ENCODE peak calls at places on chromosomes 3 and 15, in seven cellular contexts. H is fibroblast of villous mesenchyme; R is left ventricle myocardium inferior; G is CD8-positive, alpha-beta T cell; N is GM12864; T is ascending aorta; L is tibial artery. E is an unnamed sample.
A peak's percentile ranks its signal among the peaks of the same experiment; 100 is the strongest.

GRCh38 chr3:2883292-2883691 is 226.9 kb downstream of the IL5RA start:
- DNase-seq in H (no peak), R (no peak), G (no peak), N (no peak), T (no peak), L (no peak), E (no peak)

GRCh38 chr15:95712785-95713184 is 617.7 kb upstream of the NR2F2 start:
- DNase-seq in H (no peak), R (no peak), G (no peak), N (no peak), T (no peak), L (no peak), E (peak; percentile 60)

GRCh38 chr3:153162513-153163348 is 705 bp downstream of the RAP2B start:
- DNase-seq in H (peak; percentile 47), R (peak; percentile 33), G (peak; percentile 46), N (no peak), T (peak; percentile 76), L (peak; percentile 37), E (no peak)

GRCh38 chr15:77094397-77095030 is 23.6 kb upstream of the TSPAN3 start:
- DNase-seq in H (no peak), R (no peak), G (no peak), N (no peak), T (peak; percentile 27), L (no peak), E (no peak)

GRCh38 chr3:55498520-55498919 is 11.4 kb upstream of the WNT5A start:
- DNase-seq in H (no peak), R (no peak), G (no peak), N (no peak), T (no peak), L (no peak), E (no peak)

GRCh38 chr3:131277836-131278497 is 103.6 kb upstream of the NUDT16 start:
- DNase-seq in H (no peak), R (no peak), G (no peak), N (no peak), T (no peak), L (no peak), E (peak; percentile 14)

GRCh38 chr3:160124224-160124623 is 101.0 kb upstream of the C3orf80 start:
- DNase-seq in H (no peak), R (no peak), G (no peak), N (no peak), T (no peak), L (no peak), E (no peak)

GRCh38 chr15:29812384-29812694 is 9.9 kb downstream of the TJP1 start:
- DNase-seq in H (peak; percentile 55), R (no peak), G (no peak), N (no peak), T (no peak), L (no peak), E (peak; percentile 70)

GRCh38 chr3:189824629-189825312 is 193.6 kb downstream of the TP63 start:
- DNase-seq in H (peak; percentile 59), R (no peak), G (no peak), N (no peak), T (no peak), L (no peak), E (peak; percentile 63)

GRCh38 chr3:142216321-142216720 is 9.1 kb downstream of the GK5 start:
- DNase-seq in H (no peak), R (no peak), G (no peak), N (no peak), T (no peak), L (no peak), E (no peak)

GRCh38 chr3:23981955-23982354 is 36.9 kb downstream of the NR1D2 start:
- DNase-seq in H (no peak), R (no peak), G (no peak), N (no peak), T (no peak), L (no peak), E (no peak)

GRCh38 chr3:183695569-183696364 is 1.8 kb upstream of the YEATS2 start:
- DNase-seq in H (no peak), R (no peak), G (no peak), N (no peak), T (no peak), L (no peak), E (no peak)

GRCh38 chr3:111763101-111763500 is 96.0 kb upstream of the PHLDB2 start:
- DNase-seq in H (no peak), R (no peak), G (no peak), N (no peak), T (no peak), L (no peak), E (no peak)

GRCh38 chr3:39154323-39155021 is 1.1 kb upstream of the CSRNP1 start:
- DNase-seq in H (no peak), R (no peak), G (no peak), N (no peak), T (no peak), L (no peak), E (peak; percentile 22)

GRCh38 chr3:181555681-181556080 is 156.0 kb upstream of the SOX2 start:
- DNase-seq in H (no peak), R (peak; percentile 41), G (no peak), N (no peak), T (no peak), L (no peak), E (no peak)

GRCh38 chr3:165521131-165521871 is 315.9 kb downstream of the BCHE start:
- DNase-seq in H (no peak), R (no peak), G (no peak), N (no peak), T (no peak), L (no peak), E (no peak)

GRCh38 chr3:73637042-73637441 is 12.3 kb upstream of the PDZRN3 start:
- DNase-seq in H (no peak), R (no peak), G (no peak), N (no peak), T (no peak), L (no peak), E (peak; percentile 74)

GRCh38 chr3:115975353-115975752 is 352.0 kb downstream of the GAP43 start:
- DNase-seq in H (peak; percentile 55), R (no peak), G (no peak), N (no peak), T (no peak), L (no peak), E (no peak)

GRCh38 chr15:38531509-38531908 is 33.1 kb downstream of the RASGRP1 start:
- DNase-seq in H (peak; percentile 39), R (no peak), G (no peak), N (no peak), T (no peak), L (no peak), E (peak; percentile 47)

GRCh38 chr3:95923496-95924210 is 890.7 kb upstream of the EPHA6 start:
- DNase-seq in H (peak; percentile 97), R (no peak), G (no peak), N (no peak), T (peak; percentile 77), L (peak; percentile 53), E (peak; percentile 14)

GRCh38 chr15:88257311-88257901 is 867 bp upstream of the NTRK3 start:
- DNase-seq in H (no peak), R (no peak), G (no peak), N (no peak), T (no peak), L (no peak), E (no peak)

DNA sequence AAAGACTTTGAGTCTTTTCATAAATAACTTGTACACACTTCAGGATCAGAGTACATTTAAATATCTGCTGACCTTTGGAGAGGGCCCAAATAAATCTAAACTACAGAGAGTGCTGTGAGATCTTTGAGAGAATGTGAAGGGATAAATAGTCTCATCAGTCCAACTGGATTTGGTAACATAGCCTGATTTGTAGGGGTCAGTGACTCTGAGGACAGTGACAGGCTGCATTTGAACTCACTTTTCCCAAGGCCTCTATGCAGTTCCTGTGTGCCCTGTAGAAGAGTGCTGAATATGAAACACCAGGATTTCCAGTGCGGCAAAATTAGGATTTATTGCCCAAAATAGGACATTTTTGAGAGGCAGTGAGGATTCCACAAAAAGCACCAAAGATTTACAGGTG is 136.2 kb downstream of the ZPLD1 start:
- DNase-seq in H (no peak), R (no peak), G (no peak), N (no peak), T (no peak), L (no peak), E (no peak)
- H3K4me3 ChIP-seq in H (no peak overlapping the region), R (no peak overlapping the region), G (no peak overlapping the region), N (no peak overlapping the region), T (no peak overlapping the region), L (no peak overlapping the region), E (no peak overlapping the region)

GRCh38 chr15:84629033-84629432 is 25.1 kb downstream of the WDR73 start:
- DNase-seq in H (no peak), R (no peak), G (no peak), N (no peak), T (no peak), L (no peak), E (no peak)

GRCh38 chr15:84631706-84632272 is 22.3 kb downstream of the WDR73 start:
- DNase-seq in H (peak; percentile 24), R (no peak), G (no peak), N (no peak), T (no peak), L (no peak), E (no peak)

GRCh38 chr15:84634228-84634837 is 19.8 kb downstream of the WDR73 start:
- DNase-seq in H (no peak), R (no peak), G (no peak), N (no peak), T (no peak), L (no peak), E (no peak)

GRCh38 chr15:84638103-84638502 is 16.0 kb downstream of the WDR73 start:
- DNase-seq in H (no peak), R (no peak), G (no peak), N (no peak), T (no peak), L (no peak), E (peak; percentile 54)

GRCh38 chr15:84633311-84634227 is 20.5 kb downstream of the WDR73 start:
- DNase-seq in H (peak; percentile 80), R (peak; percentile 76), G (peak; percentile 63), N (no peak), T (peak; percentile 86), L (peak; percentile 69), E (peak; percentile 88)
- TF ChIP-seq CTCF in H (no peak), R (no peak), G (no peak), N (no peak), T (peak; percentile 9), L (peak; percentile 14), E (no peak)

GRCh38 chr3:126083138-126083445 is 832 bp downstream of the SLC41A3 start:
- DNase-seq in H (no peak), R (no peak), G (no peak), N (no peak), T (no peak), L (no peak), E (no peak)
- H3K4me3 ChIP-seq in H (peak overlapping the region; percentile 68), R (peak overlapping the region; percentile 88), G (peak overlapping the region; percentile 58), N (peak overlapping the region; percentile 68), T (peak overlapping the region; percentile 85), L (peak overlapping the region; percentile 79), E (peak overlapping the region; percentile 73)

DNA sequence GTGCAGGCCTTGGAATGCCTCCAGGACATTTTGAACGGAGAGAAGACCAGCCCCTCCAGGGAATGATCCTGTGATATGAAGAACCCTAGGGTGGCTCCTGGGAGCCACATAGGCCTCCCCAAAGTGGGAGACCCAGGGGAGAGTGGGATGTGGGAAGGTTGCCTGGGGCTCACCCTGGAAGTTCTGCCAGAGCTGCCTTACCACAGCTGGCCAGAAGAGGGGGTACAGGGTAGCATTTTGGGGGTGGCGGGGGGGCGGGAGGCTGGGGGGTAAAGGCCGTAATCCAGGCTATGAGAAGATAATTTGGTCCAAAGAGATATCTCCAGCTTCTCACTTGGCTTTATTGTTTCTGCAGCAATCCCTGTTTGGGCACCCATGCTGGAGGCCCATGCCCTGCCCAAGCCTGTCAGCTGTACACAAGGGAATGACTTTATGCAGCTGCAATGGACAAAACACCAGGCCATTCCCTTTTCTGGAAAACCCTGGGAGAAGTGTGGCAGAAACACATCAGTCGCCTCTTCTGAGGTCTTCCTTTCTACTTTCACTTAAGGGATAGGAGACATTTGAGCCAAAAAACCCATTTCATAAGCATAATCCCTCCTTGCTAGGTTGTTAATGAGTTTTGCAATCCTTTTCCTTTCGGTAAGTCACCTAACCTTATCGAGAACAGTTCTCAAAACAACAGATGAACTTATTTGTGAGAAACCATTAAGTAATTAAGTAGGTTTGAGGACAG is 11.0 kb upstream of the MUSTN1 start:
- DNase-seq in H (no peak), R (no peak), G (peak; percentile 29), N (no peak), T (no peak), L (peak; percentile 25), E (no peak)
- TF ChIP-seq CTCF in H (peak; percentile 48), R (peak; percentile 59), G (peak; percentile 46), N (peak; percentile 54), T (no peak), L (no peak), E (peak; percentile 24)

E was measured in foreskin fibroblast.